ENCODE peak calls at places on chromosomes 6 and 20, in six cellular contexts. L, A, U, B, Q and P are unnamed samples.

GRCh38 chr6:34484899-34485298 is 19.0 kb downstream of the PACSIN1 start:
- DNase-seq in U (no peak), A (no peak), L (peak; percentile 90), B (no peak), Q (no peak), P (peak; percentile 63)

GRCh38 chr20:38130687-38131587 is 34.1 kb downstream of the TGM2 start:
- DNase-seq in U (no peak), B (no peak), L (no peak), Q (peak; percentile 36), A (no peak), P (no peak)

GRCh38 chr6:53603381-53604121 is 58.6 kb upstream of the GCLC start:
- DNase-seq in U (no peak), L (peak; percentile 27), A (no peak), B (no peak), Q (no peak), P (no peak)

GRCh38 chr6:5204340-5204739 is 56.4 kb downstream of the LYRM4 start:
- DNase-seq in A (no peak), L (no peak), U (no peak), B (no peak), Q (no peak), P (no peak)

GRCh38 chr6:161139766-161140553 is 133.9 kb downstream of the AGPAT4 start:
- DNase-seq in Q (no peak), U (peak; percentile 72), L (peak; percentile 50), A (peak; percentile 48), B (peak; percentile 75), P (no peak)

GRCh38 chr6:46794068-46794467 is 879 bp downstream of the MEP1A start:
- DNase-seq in A (no peak), Q (no peak), U (no peak), B (no peak), L (peak; percentile 30), P (no peak)

GRCh38 chr6:56649053-56649769 is 6.5 kb upstream of the DST start:
- DNase-seq in A (no peak), L (peak; percentile 44), Q (no peak), U (no peak), B (no peak), P (no peak)

GRCh38 chr6:34205916-34206315 is 30.8 kb upstream of the HMGA1 start:
- DNase-seq in Q (no peak), A (no peak), L (no peak), U (no peak), B (no peak), P (no peak)

GRCh38 chr6:19137419-19138035 is 699.6 kb upstream of the ID4 start:
- DNase-seq in A (no peak), L (peak; percentile 57), B (no peak), Q (no peak), U (no peak), P (no peak)

GRCh38 chr6:139914910-139915309 is 540.5 kb upstream of the CITED2 start:
- DNase-seq in U (no peak), A (no peak), L (no peak), B (no peak), Q (no peak), P (no peak)

GRCh38 chr20:57663681-57664451 is 43.6 kb upstream of the ZBP1 start:
- DNase-seq in A (no peak), L (no peak), B (no peak), U (peak; percentile 5), Q (peak; percentile 39), P (no peak)

GRCh38 chr6:113944701-113945100 is 26.2 kb downstream of the HDAC2 start:
- DNase-seq in U (no peak), B (no peak), L (no peak), Q (no peak), A (no peak), P (no peak)

GRCh38 chr6:149409617-149410016 is 9.6 kb downstream of the SUMO4 start:
- DNase-seq in B (no peak), Q (no peak), L (no peak), U (no peak), A (no peak), P (no peak)

GRCh38 chr20:33209789-33210188 is 7.4 kb upstream of the BPIFA3 start:
- DNase-seq in Q (peak; percentile 70), B (no peak), A (peak; percentile 89), L (peak; percentile 72), U (peak; percentile 56), P (peak; percentile 63)

GRCh38 chr6:21596379-21597242 is 3.1 kb downstream of the SOX4 start:
- DNase-seq in Q (peak; percentile 59), B (peak; percentile 64), U (peak; percentile 40), L (peak; percentile 66), A (peak; percentile 74), P (peak; percentile 77)

GRCh38 chr20:46894971-46895905 is 595 bp downstream of the EYA2 start:
- DNase-seq in A (peak; percentile 63), L (peak; percentile 31), B (no peak), U (peak; percentile 15), Q (no peak), P (peak; percentile 41)

GRCh38 chr20:708956-709355 is 33.4 kb upstream of the SCRT2 start:
- DNase-seq in L (no peak), Q (no peak), A (no peak), B (no peak), U (no peak), P (no peak)

GRCh38 chr6:120584111-120584760 is 750.0 kb downstream of the TBC1D32 start:
- DNase-seq in A (peak; percentile 49), Q (no peak), U (no peak), B (no peak), L (no peak), P (no peak)

GRCh38 chr20:10715035-10715434 is 41.2 kb upstream of the JAG1 start:
- DNase-seq in Q (no peak), B (no peak), A (no peak), L (peak; percentile 85), U (no peak), P (no peak)

GRCh38 chr6:134447883-134448387 is 130.0 kb upstream of the SGK1 start:
- DNase-seq in A (no peak), Q (no peak), U (no peak), B (no peak), L (peak; percentile 70), P (no peak)

GRCh38 chr6:17490724-17491123 is 97.3 kb downstream of the CAP2 start:
- DNase-seq in L (no peak), Q (no peak), A (peak; percentile 30), B (no peak), U (no peak), P (peak; percentile 7)

GRCh38 chr6:18242062-18242851 is 22.1 kb downstream of the DEK start:
- DNase-seq in A (no peak), Q (no peak), L (peak; percentile 88), B (no peak), U (no peak), P (no peak)

GRCh38 chr6:28345201-28345600 is 4.5 kb upstream of the ZKSCAN3 start:
- DNase-seq in L (no peak), Q (no peak), A (no peak), U (no peak), B (no peak), P (no peak)

GRCh38 chr20:18739785-18740184 is 73.8 kb upstream of the SCP2D1 start:
- DNase-seq in U (peak; percentile 42), L (no peak), Q (no peak), A (no peak), B (no peak), P (no peak)

GRCh38 chr6:52840763-52841585 is at the start of gene GSTA5:
- DNase-seq in Q (no peak), A (no peak), L (peak; percentile 70), U (no peak), B (no peak), P (no peak)

GRCh38 chr20:64001607-64002011 is 20.7 kb downstream of the PRPF6 start:
- DNase-seq in Q (no peak), L (no peak), A (no peak), U (no peak), B (no peak), P (no peak)

GRCh38 chr6:20102674-20103073 is 109.6 kb downstream of the MBOAT1 start:
- DNase-seq in L (no peak), B (no peak), A (no peak), Q (no peak), U (no peak), P (no peak)

GRCh38 chr6:30767944-30768301 is 23.6 kb upstream of the IER3 start:
- DNase-seq in B (no peak), L (no peak), U (no peak), A (no peak), Q (no peak), P (no peak)

GRCh38 chr6:30769088-30769852 is 24.9 kb upstream of the IER3 start:
- DNase-seq in L (peak; percentile 96), B (peak; percentile 76), Q (peak; percentile 62), A (no peak), U (peak; percentile 54), P (peak; percentile 50)

GRCh38 chr6:30769853-30770160 is 25.5 kb upstream of the IER3 start:
- DNase-seq in U (no peak), B (no peak), L (no peak), Q (no peak), A (no peak), P (no peak)

GRCh38 chr6:30767158-30767943 is 23.0 kb upstream of the IER3 start:
- DNase-seq in L (no peak), Q (no peak), B (no peak), A (no peak), U (no peak), P (peak; percentile 90)

DNA sequence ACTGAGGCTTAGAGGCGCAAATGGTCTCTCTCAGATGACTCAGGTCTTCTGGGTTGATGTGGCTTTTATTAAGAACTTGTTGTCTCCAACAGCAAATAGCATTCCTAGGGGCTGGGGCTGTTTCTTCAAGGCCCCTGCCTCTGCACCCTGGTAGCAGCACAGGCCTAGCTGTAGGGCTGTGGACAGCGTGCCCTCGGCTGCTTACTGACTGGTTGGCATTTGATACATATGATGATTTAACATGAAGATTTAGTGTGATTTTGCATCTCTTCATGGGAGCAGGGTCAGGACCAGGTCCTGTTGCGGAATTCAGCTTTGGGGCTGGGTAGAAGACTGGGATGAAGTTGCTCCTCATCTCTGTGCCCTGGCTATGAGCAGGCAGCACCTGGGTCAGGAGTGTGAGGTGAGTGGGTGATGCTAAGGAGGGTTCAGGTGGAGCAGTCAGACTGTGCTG is 24.3 kb upstream of the IER3 start:
- DNase-seq in L (no peak), B (no peak), A (no peak), Q (no peak), U (no peak), P (no peak)
- H3K4me3 ChIP-seq in L (peak overlapping the region; percentile 39), B (no peak overlapping the region), A (no peak overlapping the region), Q (no peak overlapping the region), U (no peak overlapping the region), P (no peak overlapping the region)

GRCh38 chr6:1164600-1164999 is 147.3 kb upstream of the FOXQ1 start:
- DNase-seq in B (no peak), U (no peak), Q (no peak), L (no peak), A (no peak), P (no peak)
- H3K4me3 ChIP-seq in B (no peak overlapping the region), U (no peak overlapping the region), Q (no peak overlapping the region), L (no peak overlapping the region), A (no peak overlapping the region), P (no peak overlapping the region)

DNA sequence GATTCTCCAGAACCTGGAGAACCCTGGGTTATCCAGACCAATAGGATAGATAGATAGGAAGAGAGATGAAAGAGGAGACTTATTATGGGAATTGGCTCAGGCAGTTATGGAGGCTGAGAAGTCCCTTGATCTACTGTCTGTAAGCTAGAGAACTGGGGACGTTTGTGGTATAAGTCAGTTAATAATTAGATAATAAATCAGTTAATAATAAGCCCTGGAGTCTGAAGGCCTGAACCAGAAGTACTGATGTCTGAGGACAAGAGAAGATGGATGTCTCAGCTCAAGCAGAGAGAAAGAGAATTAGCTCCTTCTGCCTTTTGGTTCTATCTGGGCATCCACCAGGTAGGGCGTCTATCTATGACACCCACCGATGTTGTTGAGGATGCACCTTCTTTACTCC is 72.9 kb upstream of the SLC22A23 start:
- DNase-seq in L (no peak), A (no peak), Q (no peak), B (no peak), U (no peak), P (no peak)
- H3K4me3 ChIP-seq in L (no peak overlapping the region), A (no peak overlapping the region), Q (no peak overlapping the region), B (no peak overlapping the region), U (no peak overlapping the region), P (no peak overlapping the region)

GRCh38 chr6:32954983-32955802 is 2.3 kb upstream of the HLA-DMA start:
- DNase-seq in A (peak; percentile 54), B (no peak), L (peak; percentile 41), U (peak; percentile 42), Q (no peak), P (peak; percentile 70)
- H3K4me3 ChIP-seq in A (no peak overlapping the region), B (no peak overlapping the region), L (no peak overlapping the region), U (no peak overlapping the region), Q (no peak overlapping the region), P (no peak overlapping the region)